ENCODE peak calls at places on chromosome 21, in ten cellular contexts. N, M, V, A, K, W, J, X, G and O are unnamed samples.

GRCh38 chr21:18174370-18174769 is 70.3 kb upstream of the CHODL start:
- DNase-seq in N (no peak), M (no peak), V (no peak), A (no peak), K (no peak), W (no peak), J (no peak), X (no peak), G (no peak), O (no peak)

GRCh38 chr21:43667191-43667904 is 8.0 kb downstream of the RRP1B start:
- DNase-seq in N (no peak), M (peak), V (peak), A (no peak), K (no peak), W (peak), J (no peak), X (peak), G (peak), O (peak)

GRCh38 chr21:16587141-16587570 is 857.4 kb downstream of the USP25 start:
- DNase-seq in N (no peak), M (peak), V (peak), A (no peak), K (no peak), W (peak), J (peak), X (peak), G (peak), O (peak)

GRCh38 chr21:17848228-17848627 is 29.1 kb upstream of the C21orf91 start:
- DNase-seq in N (peak), M (peak), V (peak), A (no peak), K (no peak), W (peak), J (peak), X (peak), G (peak), O (peak)

GRCh38 chr21:41363370-41364270 is 1.8 kb downstream of the MX2 start:
- DNase-seq in N (no peak), M (no peak), V (no peak), A (no peak), K (peak), W (no peak), J (no peak), X (no peak), G (no peak), O (no peak)

GRCh38 chr21:38989745-38990423 is 184.2 kb downstream of the ETS2 start:
- DNase-seq in N (peak), M (peak), V (peak), A (no peak), K (no peak), W (peak), J (peak), X (peak), G (peak), O (peak)

GRCh38 chr21:45839274-45839673 is 142.3 kb upstream of the COL6A1 start:
- DNase-seq in N (no peak), M (peak), V (peak), A (no peak), K (no peak), W (peak), J (no peak), X (no peak), G (peak), O (peak)

GRCh38 chr21:27225142-27225541 is 258.3 kb upstream of the ADAMTS5 start:
- DNase-seq in N (no peak), M (peak), V (no peak), A (no peak), K (no peak), W (no peak), J (no peak), X (no peak), G (no peak), O (no peak)

GRCh38 chr21:25464275-25464674 is 143.0 kb downstream of the MRPL39 start:
- DNase-seq in N (no peak), M (peak), V (peak), A (no peak), K (no peak), W (no peak), J (no peak), X (no peak), G (peak), O (peak)

GRCh38 chr21:43619344-43619743 is 39.9 kb downstream of the HSF2BP start:
- DNase-seq in N (no peak), M (no peak), V (no peak), A (no peak), K (no peak), W (no peak), J (no peak), X (no peak), G (no peak), O (no peak)

GRCh38 chr21:31132574-31133242 is 94.4 kb upstream of the KRTAP19-8 start:
- DNase-seq in N (no peak), M (peak), V (no peak), A (no peak), K (no peak), W (peak), J (no peak), X (peak), G (no peak), O (no peak)

DNA sequence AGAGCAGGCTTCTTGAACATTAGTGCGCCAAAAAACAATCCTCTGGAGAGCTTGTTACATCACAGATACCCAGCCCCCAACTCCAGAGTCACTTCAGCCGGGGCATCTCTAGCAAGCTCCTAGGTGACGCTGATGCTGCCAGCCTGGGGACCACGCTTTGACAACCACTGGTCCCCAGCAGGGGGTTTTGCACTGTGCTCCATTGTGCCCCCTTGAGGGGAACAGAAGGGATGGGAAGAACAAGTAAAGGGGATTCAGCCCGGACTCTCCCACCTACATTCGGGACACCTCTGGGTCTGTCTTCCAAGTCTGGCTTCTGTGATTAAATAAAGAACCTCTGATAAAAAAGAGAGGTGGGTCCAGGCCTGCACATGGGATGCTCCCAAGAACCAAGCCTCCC is 60.4 kb downstream of the ATP5PO start:
- DNase-seq in N (no peak), M (no peak), V (no peak), A (no peak), K (no peak), W (no peak), J (no peak), X (no peak), G (no peak), O (no peak)
- TF ChIP-seq CTCF in N (peak), M (peak), V (peak), A (peak), K (no peak), W (no peak), J (no peak), X (peak), G (peak), O (no peak)

GRCh38 chr21:44706026-44706705 is 5.2 kb downstream of the TSPEAR start:
- DNase-seq in N (no peak), M (no peak), V (no peak), A (no peak), K (no peak), W (no peak), J (no peak), X (no peak), G (no peak), O (no peak)
- H3K4me3 ChIP-seq in N (no peak), M (no peak), V (no peak), A (no peak), K (no peak), W (no peak), J (no peak), X (no peak), G (no peak), O (no peak)

DNA sequence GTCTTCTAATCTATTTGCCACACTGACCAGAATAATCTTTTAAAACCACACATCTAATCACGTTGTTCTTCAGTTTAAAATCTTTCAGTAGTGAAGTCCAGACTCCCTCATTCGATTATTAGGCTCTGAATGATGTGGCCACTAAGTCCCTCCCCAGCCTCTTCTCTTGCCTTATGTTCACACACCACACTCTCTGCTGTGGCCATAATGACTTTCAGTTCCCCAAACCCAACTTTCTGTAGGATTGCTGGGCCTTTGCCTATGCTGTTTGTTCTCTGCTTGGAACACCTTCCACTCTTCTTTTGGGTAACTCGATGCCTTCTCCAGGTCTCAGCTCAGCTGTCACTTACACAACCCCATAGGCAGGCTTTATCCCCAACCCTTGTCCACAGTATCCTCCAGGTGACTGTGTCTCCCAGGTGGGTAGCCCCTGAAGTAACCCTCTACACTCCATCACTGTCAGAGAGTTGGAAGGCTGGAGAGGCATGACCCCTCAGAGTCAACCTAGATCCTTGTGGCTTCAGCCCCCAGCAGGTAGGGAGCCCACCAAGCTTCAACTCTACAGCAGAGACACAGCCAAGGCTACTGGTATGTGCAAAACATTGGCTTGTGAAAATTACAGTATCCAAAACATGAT is 8.4 kb upstream of the SLC37A1 start:
- DNase-seq in N (no peak), M (no peak), V (no peak), A (no peak), K (no peak), W (no peak), J (no peak), X (no peak), G (no peak), O (no peak)
- TF ChIP-seq CTCF in N (no peak), M (no peak), V (no peak), A (no peak), K (no peak), W (no peak), J (no peak), X (no peak), G (no peak), O (no peak)

DNA sequence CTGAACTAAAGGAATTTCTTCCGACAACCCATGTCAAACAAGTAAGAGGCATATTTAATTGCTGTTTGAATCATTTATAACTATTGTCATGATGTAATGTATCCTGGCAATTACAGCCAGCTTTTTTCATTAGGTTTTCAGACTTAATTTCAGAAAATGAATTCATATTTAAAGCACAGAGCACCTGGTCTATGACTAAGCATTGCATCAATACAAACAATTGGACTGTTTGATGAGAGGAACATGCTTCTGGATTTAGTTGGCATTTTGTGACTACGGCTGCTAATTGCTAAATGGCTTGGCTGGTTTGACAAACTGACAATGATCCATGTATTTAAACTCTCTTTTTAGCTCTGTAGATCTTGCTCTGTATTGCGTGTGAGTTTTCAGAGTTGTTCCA is 853.4 kb downstream of the NCAM2 start:
- DNase-seq in N (no peak), M (peak), V (peak), A (no peak), K (no peak), W (no peak), J (no peak), X (no peak), G (no peak), O (peak)
- H3K4me3 ChIP-seq in N (no peak), M (no peak), V (no peak), A (no peak), K (no peak), W (no peak), J (no peak), X (no peak), G (no peak), O (no peak)